ENCODE peak calls at places on chromosomes 5 and 9, in six cellular contexts. One of them, this sample, is unnamed.

GRCh38 chr5:94153736-94154450 is 412.5 kb upstream of the POU5F2 start:
- ATAC-seq in left lobe of liver: no peak
- ATAC-seq in stimulated activated naive CD8-positive, alpha-beta T cell treated with anti-CD3 and anti-CD28 coated beads, Interleukin-15, Interleukin-2, amounts not matched to agents 100 U/mL and 50 U/mL, for 24 hours: no peak
- ATAC-seq in Right ventricle myocardium superior: no peak
- ATAC-seq in lung: no peak
- ATAC-seq in HCT116: no peak
- ATAC-seq in this sample: no peak

GRCh38 chr5:159901308-159901707 is 15.0 kb upstream of the ADRA1B start:
- ATAC-seq in stimulated activated naive CD8-positive, alpha-beta T cell treated with anti-CD3 and anti-CD28 coated beads, Interleukin-15, Interleukin-2, amounts not matched to agents 100 U/mL and 50 U/mL, for 24 hours: no peak
- ATAC-seq in HCT116: no peak
- ATAC-seq in left lobe of liver: no peak
- ATAC-seq in Right ventricle myocardium superior: no peak
- ATAC-seq in lung: no peak
- ATAC-seq in this sample: no peak

GRCh38 chr9:93064392-93065124 is 6.1 kb downstream of the SUSD3 start:
- ATAC-seq in lung: peak
- ATAC-seq in left lobe of liver: no peak
- ATAC-seq in Right ventricle myocardium superior: peak
- ATAC-seq in stimulated activated naive CD8-positive, alpha-beta T cell treated with anti-CD3 and anti-CD28 coated beads, Interleukin-15, Interleukin-2, amounts not matched to agents 100 U/mL and 50 U/mL, for 24 hours: peak
- ATAC-seq in HCT116: no peak
- ATAC-seq in this sample: peak

GRCh38 chr5:40791715-40792139 is 6.4 kb downstream of the PRKAA1 start:
- ATAC-seq in lung: no peak
- ATAC-seq in left lobe of liver: peak
- ATAC-seq in stimulated activated naive CD8-positive, alpha-beta T cell treated with anti-CD3 and anti-CD28 coated beads, Interleukin-15, Interleukin-2, amounts not matched to agents 100 U/mL and 50 U/mL, for 24 hours: no peak
- ATAC-seq in HCT116: no peak
- ATAC-seq in Right ventricle myocardium superior: no peak
- ATAC-seq in this sample: no peak

GRCh38 chr5:126864042-126864688 is 87.2 kb downstream of the LMNB1 start:
- ATAC-seq in Right ventricle myocardium superior: no peak
- ATAC-seq in HCT116: peak
- ATAC-seq in stimulated activated naive CD8-positive, alpha-beta T cell treated with anti-CD3 and anti-CD28 coated beads, Interleukin-15, Interleukin-2, amounts not matched to agents 100 U/mL and 50 U/mL, for 24 hours: no peak
- ATAC-seq in left lobe of liver: no peak
- ATAC-seq in lung: no peak
- ATAC-seq in this sample: no peak

GRCh38 chr5:4511996-4512656 is 628.0 kb upstream of the ADAMTS16 start:
- ATAC-seq in HCT116: no peak
- ATAC-seq in Right ventricle myocardium superior: peak
- ATAC-seq in lung: peak
- ATAC-seq in left lobe of liver: peak
- ATAC-seq in stimulated activated naive CD8-positive, alpha-beta T cell treated with anti-CD3 and anti-CD28 coated beads, Interleukin-15, Interleukin-2, amounts not matched to agents 100 U/mL and 50 U/mL, for 24 hours: no peak
- ATAC-seq in this sample: no peak

GRCh38 chr9:133394687-133395271 is 18.6 kb downstream of the STKLD1 start:
- ATAC-seq in left lobe of liver: peak
- ATAC-seq in stimulated activated naive CD8-positive, alpha-beta T cell treated with anti-CD3 and anti-CD28 coated beads, Interleukin-15, Interleukin-2, amounts not matched to agents 100 U/mL and 50 U/mL, for 24 hours: no peak
- ATAC-seq in lung: no peak
- ATAC-seq in HCT116: peak
- ATAC-seq in Right ventricle myocardium superior: no peak
- ATAC-seq in this sample: no peak

GRCh38 chr5:77282337-77283027 is 72.0 kb downstream of the PDE8B start:
- ATAC-seq in stimulated activated naive CD8-positive, alpha-beta T cell treated with anti-CD3 and anti-CD28 coated beads, Interleukin-15, Interleukin-2, amounts not matched to agents 100 U/mL and 50 U/mL, for 24 hours: no peak
- ATAC-seq in Right ventricle myocardium superior: no peak
- ATAC-seq in HCT116: no peak
- ATAC-seq in left lobe of liver: peak
- ATAC-seq in lung: peak
- ATAC-seq in this sample: no peak

GRCh38 chr5:154133591-154133990 is 56.9 kb upstream of the GALNT10 start:
- ATAC-seq in Right ventricle myocardium superior: no peak
- ATAC-seq in lung: no peak
- ATAC-seq in HCT116: peak
- ATAC-seq in left lobe of liver: no peak
- ATAC-seq in stimulated activated naive CD8-positive, alpha-beta T cell treated with anti-CD3 and anti-CD28 coated beads, Interleukin-15, Interleukin-2, amounts not matched to agents 100 U/mL and 50 U/mL, for 24 hours: no peak
- ATAC-seq in this sample: no peak

GRCh38 chr5:131786900-131787692 is 9.7 kb downstream of the FNIP1 start:
- ATAC-seq in left lobe of liver: peak
- ATAC-seq in stimulated activated naive CD8-positive, alpha-beta T cell treated with anti-CD3 and anti-CD28 coated beads, Interleukin-15, Interleukin-2, amounts not matched to agents 100 U/mL and 50 U/mL, for 24 hours: no peak
- ATAC-seq in lung: no peak
- ATAC-seq in Right ventricle myocardium superior: peak
- ATAC-seq in HCT116: no peak
- ATAC-seq in this sample: no peak

GRCh38 chr5:43075319-43076293 is 35.5 kb upstream of the ANXA2R start:
- ATAC-seq in left lobe of liver: peak
- ATAC-seq in Right ventricle myocardium superior: peak
- ATAC-seq in stimulated activated naive CD8-positive, alpha-beta T cell treated with anti-CD3 and anti-CD28 coated beads, Interleukin-15, Interleukin-2, amounts not matched to agents 100 U/mL and 50 U/mL, for 24 hours: no peak
- ATAC-seq in HCT116: no peak
- ATAC-seq in lung: no peak
- ATAC-seq in this sample: no peak

GRCh38 chr5:113223831-113224604 is 210.8 kb downstream of the TSSK1B start:
- ATAC-seq in left lobe of liver: no peak
- ATAC-seq in lung: no peak
- ATAC-seq in HCT116: no peak
- ATAC-seq in stimulated activated naive CD8-positive, alpha-beta T cell treated with anti-CD3 and anti-CD28 coated beads, Interleukin-15, Interleukin-2, amounts not matched to agents 100 U/mL and 50 U/mL, for 24 hours: no peak
- ATAC-seq in Right ventricle myocardium superior: no peak
- ATAC-seq in this sample: no peak

GRCh38 chr9:127417130-127418036 is 6.8 kb upstream of the ZNF79 start:
- ATAC-seq in left lobe of liver: peak
- ATAC-seq in HCT116: peak
- ATAC-seq in lung: no peak
- ATAC-seq in Right ventricle myocardium superior: no peak
- ATAC-seq in stimulated activated naive CD8-positive, alpha-beta T cell treated with anti-CD3 and anti-CD28 coated beads, Interleukin-15, Interleukin-2, amounts not matched to agents 100 U/mL and 50 U/mL, for 24 hours: peak
- ATAC-seq in this sample: no peak

GRCh38 chr5:179437341-179438001 is 92.2 kb upstream of the ADAMTS2 start:
- ATAC-seq in stimulated activated naive CD8-positive, alpha-beta T cell treated with anti-CD3 and anti-CD28 coated beads, Interleukin-15, Interleukin-2, amounts not matched to agents 100 U/mL and 50 U/mL, for 24 hours: no peak
- ATAC-seq in lung: no peak
- ATAC-seq in Right ventricle myocardium superior: no peak
- ATAC-seq in left lobe of liver: no peak
- ATAC-seq in HCT116: no peak
- ATAC-seq in this sample: no peak

GRCh38 chr5:95084757-95085156 is 200.1 kb downstream of the MCTP1 start:
- ATAC-seq in HCT116: no peak
- ATAC-seq in lung: no peak
- ATAC-seq in left lobe of liver: no peak
- ATAC-seq in Right ventricle myocardium superior: no peak
- ATAC-seq in stimulated activated naive CD8-positive, alpha-beta T cell treated with anti-CD3 and anti-CD28 coated beads, Interleukin-15, Interleukin-2, amounts not matched to agents 100 U/mL and 50 U/mL, for 24 hours: no peak
- ATAC-seq in this sample: no peak

GRCh38 chr5:35012796-35013195 is 35.0 kb downstream of the AGXT2 start:
- ATAC-seq in lung: no peak
- ATAC-seq in left lobe of liver: peak
- ATAC-seq in Right ventricle myocardium superior: peak
- ATAC-seq in stimulated activated naive CD8-positive, alpha-beta T cell treated with anti-CD3 and anti-CD28 coated beads, Interleukin-15, Interleukin-2, amounts not matched to agents 100 U/mL and 50 U/mL, for 24 hours: no peak
- ATAC-seq in HCT116: no peak
- ATAC-seq in this sample: no peak

GRCh38 chr5:180463916-180464602 is 30.1 kb upstream of the CNOT6 start:
- ATAC-seq in stimulated activated naive CD8-positive, alpha-beta T cell treated with anti-CD3 and anti-CD28 coated beads, Interleukin-15, Interleukin-2, amounts not matched to agents 100 U/mL and 50 U/mL, for 24 hours: no peak
- ATAC-seq in lung: no peak
- ATAC-seq in HCT116: no peak
- ATAC-seq in left lobe of liver: no peak
- ATAC-seq in Right ventricle myocardium superior: no peak
- ATAC-seq in this sample: no peak

GRCh38 chr5:73544429-73545402 is 20.7 kb downstream of the ANKRA2 start:
- ATAC-seq in left lobe of liver: peak
- ATAC-seq in HCT116: no peak
- ATAC-seq in stimulated activated naive CD8-positive, alpha-beta T cell treated with anti-CD3 and anti-CD28 coated beads, Interleukin-15, Interleukin-2, amounts not matched to agents 100 U/mL and 50 U/mL, for 24 hours: no peak
- ATAC-seq in Right ventricle myocardium superior: peak
- ATAC-seq in lung: no peak
- ATAC-seq in this sample: no peak

GRCh38 chr9:15264918-15265317 is 42.1 kb downstream of the TTC39B start:
- ATAC-seq in Right ventricle myocardium superior: no peak
- ATAC-seq in left lobe of liver: no peak
- ATAC-seq in HCT116: no peak
- ATAC-seq in stimulated activated naive CD8-positive, alpha-beta T cell treated with anti-CD3 and anti-CD28 coated beads, Interleukin-15, Interleukin-2, amounts not matched to agents 100 U/mL and 50 U/mL, for 24 hours: no peak
- ATAC-seq in lung: no peak
- ATAC-seq in this sample: no peak

GRCh38 chr5:76811214-76811613 is 7.6 kb upstream of the F2RL1 start:
- ATAC-seq in HCT116: no peak
- ATAC-seq in left lobe of liver: no peak
- ATAC-seq in lung: no peak
- ATAC-seq in stimulated activated naive CD8-positive, alpha-beta T cell treated with anti-CD3 and anti-CD28 coated beads, Interleukin-15, Interleukin-2, amounts not matched to agents 100 U/mL and 50 U/mL, for 24 hours: peak
- ATAC-seq in Right ventricle myocardium superior: no peak
- ATAC-seq in this sample: peak

GRCh38 chr5:139733698-139734491 is 61.7 kb upstream of the PSD2 start:
- ATAC-seq in stimulated activated naive CD8-positive, alpha-beta T cell treated with anti-CD3 and anti-CD28 coated beads, Interleukin-15, Interleukin-2, amounts not matched to agents 100 U/mL and 50 U/mL, for 24 hours: no peak
- ATAC-seq in lung: no peak
- ATAC-seq in HCT116: peak
- ATAC-seq in Right ventricle myocardium superior: no peak
- ATAC-seq in left lobe of liver: peak
- ATAC-seq in this sample: no peak

GRCh38 chr5:95599252-95599651 is 20.6 kb upstream of the GPR150 start:
- ATAC-seq in Right ventricle myocardium superior: no peak
- ATAC-seq in lung: no peak
- ATAC-seq in stimulated activated naive CD8-positive, alpha-beta T cell treated with anti-CD3 and anti-CD28 coated beads, Interleukin-15, Interleukin-2, amounts not matched to agents 100 U/mL and 50 U/mL, for 24 hours: no peak
- ATAC-seq in left lobe of liver: no peak
- ATAC-seq in HCT116: no peak
- ATAC-seq in this sample: no peak

GRCh38 chr9:101226803-101227202 is 158.0 kb downstream of the BAAT start:
- ATAC-seq in lung: no peak
- ATAC-seq in left lobe of liver: peak
- ATAC-seq in Right ventricle myocardium superior: no peak
- ATAC-seq in stimulated activated naive CD8-positive, alpha-beta T cell treated with anti-CD3 and anti-CD28 coated beads, Interleukin-15, Interleukin-2, amounts not matched to agents 100 U/mL and 50 U/mL, for 24 hours: no peak
- ATAC-seq in HCT116: peak
- ATAC-seq in this sample: no peak

GRCh38 chr5:114305402-114306207 is 56.3 kb upstream of the KCNN2 start:
- ATAC-seq in lung: no peak
- ATAC-seq in left lobe of liver: no peak
- ATAC-seq in HCT116: peak
- ATAC-seq in stimulated activated naive CD8-positive, alpha-beta T cell treated with anti-CD3 and anti-CD28 coated beads, Interleukin-15, Interleukin-2, amounts not matched to agents 100 U/mL and 50 U/mL, for 24 hours: no peak
- ATAC-seq in Right ventricle myocardium superior: peak
- ATAC-seq in this sample: no peak

GRCh38 chr5:33994845-33995244 is 10.4 kb upstream of the SLC45A2 start:
- ATAC-seq in stimulated activated naive CD8-positive, alpha-beta T cell treated with anti-CD3 and anti-CD28 coated beads, Interleukin-15, Interleukin-2, amounts not matched to agents 100 U/mL and 50 U/mL, for 24 hours: peak
- ATAC-seq in lung: no peak
- ATAC-seq in Right ventricle myocardium superior: no peak
- ATAC-seq in HCT116: no peak
- ATAC-seq in left lobe of liver: peak
- ATAC-seq in this sample: peak

GRCh38 chr5:67364381-67364970 is 167.9 kb upstream of the CD180 start:
- ATAC-seq in Right ventricle myocardium superior: no peak
- ATAC-seq in HCT116: no peak
- ATAC-seq in lung: no peak
- ATAC-seq in stimulated activated naive CD8-positive, alpha-beta T cell treated with anti-CD3 and anti-CD28 coated beads, Interleukin-15, Interleukin-2, amounts not matched to agents 100 U/mL and 50 U/mL, for 24 hours: no peak
- ATAC-seq in left lobe of liver: peak
- ATAC-seq in this sample: no peak

GRCh38 chr9:137080260-137081122 is 3.2 kb downstream of the UAP1L1 start:
- ATAC-seq in HCT116: no peak
- ATAC-seq in Right ventricle myocardium superior: no peak
- ATAC-seq in stimulated activated naive CD8-positive, alpha-beta T cell treated with anti-CD3 and anti-CD28 coated beads, Interleukin-15, Interleukin-2, amounts not matched to agents 100 U/mL and 50 U/mL, for 24 hours: no peak
- ATAC-seq in left lobe of liver: no peak
- ATAC-seq in lung: no peak
- ATAC-seq in this sample: no peak

GRCh38 chr9:132840980-132841379 is 37.1 kb downstream of the AK8 start:
- ATAC-seq in Right ventricle myocardium superior: peak
- ATAC-seq in left lobe of liver: no peak
- ATAC-seq in stimulated activated naive CD8-positive, alpha-beta T cell treated with anti-CD3 and anti-CD28 coated beads, Interleukin-15, Interleukin-2, amounts not matched to agents 100 U/mL and 50 U/mL, for 24 hours: no peak
- ATAC-seq in HCT116: no peak
- ATAC-seq in lung: no peak
- ATAC-seq in this sample: no peak

GRCh38 chr9:33687779-33688178 is 107.6 kb upstream of the PRSS3 start:
- ATAC-seq in HCT116: no peak
- ATAC-seq in left lobe of liver: no peak
- ATAC-seq in Right ventricle myocardium superior: no peak
- ATAC-seq in lung: no peak
- ATAC-seq in stimulated activated naive CD8-positive, alpha-beta T cell treated with anti-CD3 and anti-CD28 coated beads, Interleukin-15, Interleukin-2, amounts not matched to agents 100 U/mL and 50 U/mL, for 24 hours: no peak
- ATAC-seq in this sample: no peak

GRCh38 chr5:171857537-171857936 is 71.9 kb downstream of the SMIM23 start:
- ATAC-seq in stimulated activated naive CD8-positive, alpha-beta T cell treated with anti-CD3 and anti-CD28 coated beads, Interleukin-15, Interleukin-2, amounts not matched to agents 100 U/mL and 50 U/mL, for 24 hours: no peak
- ATAC-seq in HCT116: no peak
- ATAC-seq in lung: no peak
- ATAC-seq in Right ventricle myocardium superior: no peak
- ATAC-seq in left lobe of liver: no peak
- ATAC-seq in this sample: no peak

GRCh38 chr9:69861011-69861410 is 40.4 kb downstream of the CFAP95 start:
- ATAC-seq in left lobe of liver: no peak
- ATAC-seq in stimulated activated naive CD8-positive, alpha-beta T cell treated with anti-CD3 and anti-CD28 coated beads, Interleukin-15, Interleukin-2, amounts not matched to agents 100 U/mL and 50 U/mL, for 24 hours: no peak
- ATAC-seq in HCT116: no peak
- ATAC-seq in lung: no peak
- ATAC-seq in Right ventricle myocardium superior: no peak
- ATAC-seq in this sample: no peak

GRCh38 chr9:127809002-127809561 is 6.4 kb downstream of the FPGS start:
- ATAC-seq in HCT116: no peak
- ATAC-seq in lung: no peak
- ATAC-seq in left lobe of liver: no peak
- ATAC-seq in Right ventricle myocardium superior: peak
- ATAC-seq in stimulated activated naive CD8-positive, alpha-beta T cell treated with anti-CD3 and anti-CD28 coated beads, Interleukin-15, Interleukin-2, amounts not matched to agents 100 U/mL and 50 U/mL, for 24 hours: peak
- ATAC-seq in this sample: no peak

GRCh38 chr5:56608216-56608925 is 207.0 kb upstream of the MAP3K1 start:
- ATAC-seq in HCT116: no peak
- ATAC-seq in left lobe of liver: no peak
- ATAC-seq in lung: no peak
- ATAC-seq in Right ventricle myocardium superior: peak
- ATAC-seq in stimulated activated naive CD8-positive, alpha-beta T cell treated with anti-CD3 and anti-CD28 coated beads, Interleukin-15, Interleukin-2, amounts not matched to agents 100 U/mL and 50 U/mL, for 24 hours: no peak
- ATAC-seq in this sample: no peak

GRCh38 chr9:128048663-128049062 is 18.5 kb downstream of the NAIF1 start:
- ATAC-seq in lung: no peak
- ATAC-seq in HCT116: peak
- ATAC-seq in Right ventricle myocardium superior: no peak
- ATAC-seq in left lobe of liver: no peak
- ATAC-seq in stimulated activated naive CD8-positive, alpha-beta T cell treated with anti-CD3 and anti-CD28 coated beads, Interleukin-15, Interleukin-2, amounts not matched to agents 100 U/mL and 50 U/mL, for 24 hours: peak
- ATAC-seq in this sample: peak

GRCh38 chr5:16437974-16438373 is 27.6 kb downstream of the ZNF622 start:
- ATAC-seq in left lobe of liver: peak
- ATAC-seq in lung: no peak
- ATAC-seq in Right ventricle myocardium superior: no peak
- ATAC-seq in stimulated activated naive CD8-positive, alpha-beta T cell treated with anti-CD3 and anti-CD28 coated beads, Interleukin-15, Interleukin-2, amounts not matched to agents 100 U/mL and 50 U/mL, for 24 hours: no peak
- ATAC-seq in HCT116: peak
- ATAC-seq in this sample: no peak

GRCh38 chr9:121658166-121658565 is 6.7 kb downstream of the DAB2IP start:
- ATAC-seq in lung: no peak
- ATAC-seq in HCT116: no peak
- ATAC-seq in stimulated activated naive CD8-positive, alpha-beta T cell treated with anti-CD3 and anti-CD28 coated beads, Interleukin-15, Interleukin-2, amounts not matched to agents 100 U/mL and 50 U/mL, for 24 hours: no peak
- ATAC-seq in Right ventricle myocardium superior: peak
- ATAC-seq in left lobe of liver: peak
- ATAC-seq in this sample: no peak

This sample was measured in activated T-helper 17 cell treated with anti-CD3 and anti-CD28 coated beads, Interleukin-2, amount 50 U/mL, for 72 hours.